ENCODE peak calls at places on chromosomes 3 and 15, in nine cellular contexts. One of them, this sample, is unnamed.

GRCh38 chr3:180871901-180872300 is 40.6 kb upstream of the FXR1 start:
- DNase-seq in GM13976: no peak
- DNase-seq in heart right ventricle: peak
- DNase-seq in GM10248: no peak
- DNase-seq in mesothelial cell of epicardium: no peak
- DNase-seq in progenitor cell of endocrine pancreas: no peak
- DNase-seq in lower lobe of right lung: no peak
- DNase-seq in left ventricle myocardium inferior: no peak
- DNase-seq in cardiac muscle cell: no peak
- DNase-seq in this sample: no peak

GRCh38 chr3:146161725-146162047 is 702 bp upstream of the PLOD2 start:
- DNase-seq in GM10248: no peak
- DNase-seq in mesothelial cell of epicardium: no peak
- DNase-seq in GM13976: no peak
- DNase-seq in progenitor cell of endocrine pancreas: no peak
- DNase-seq in cardiac muscle cell: no peak
- DNase-seq in heart right ventricle: peak
- DNase-seq in lower lobe of right lung: no peak
- DNase-seq in left ventricle myocardium inferior: peak
- DNase-seq in this sample: peak

GRCh38 chr3:14524311-14524711 is 15.8 kb downstream of the GRIP2 start:
- DNase-seq in progenitor cell of endocrine pancreas: no peak
- DNase-seq in left ventricle myocardium inferior: peak
- DNase-seq in lower lobe of right lung: peak
- DNase-seq in GM10248: no peak
- DNase-seq in cardiac muscle cell: no peak
- DNase-seq in mesothelial cell of epicardium: no peak
- DNase-seq in GM13976: no peak
- DNase-seq in heart right ventricle: peak
- DNase-seq in this sample: peak

GRCh38 chr15:83365370-83365938 is 81.0 kb upstream of the BNC1 start:
- DNase-seq in heart right ventricle: peak
- DNase-seq in left ventricle myocardium inferior: peak
- DNase-seq in progenitor cell of endocrine pancreas: no peak
- DNase-seq in lower lobe of right lung: peak
- DNase-seq in cardiac muscle cell: peak
- DNase-seq in GM10248: no peak
- DNase-seq in mesothelial cell of epicardium: peak
- DNase-seq in GM13976: no peak
- DNase-seq in this sample: peak

GRCh38 chr3:105195260-105195659 is 171.4 kb upstream of the ALCAM start:
- DNase-seq in progenitor cell of endocrine pancreas: no peak
- DNase-seq in GM13976: no peak
- DNase-seq in cardiac muscle cell: no peak
- DNase-seq in lower lobe of right lung: no peak
- DNase-seq in mesothelial cell of epicardium: no peak
- DNase-seq in left ventricle myocardium inferior: no peak
- DNase-seq in heart right ventricle: no peak
- DNase-seq in GM10248: no peak
- DNase-seq in this sample: no peak

GRCh38 chr3:142251951-142252350 is 26.6 kb upstream of the GK5 start:
- DNase-seq in heart right ventricle: no peak
- DNase-seq in left ventricle myocardium inferior: no peak
- DNase-seq in GM10248: no peak
- DNase-seq in lower lobe of right lung: no peak
- DNase-seq in progenitor cell of endocrine pancreas: no peak
- DNase-seq in mesothelial cell of epicardium: no peak
- DNase-seq in GM13976: no peak
- DNase-seq in cardiac muscle cell: no peak
- DNase-seq in this sample: no peak

GRCh38 chr3:51391075-51391565 is at the start of gene RBM15B:
- DNase-seq in heart right ventricle: peak
- DNase-seq in progenitor cell of endocrine pancreas: peak
- DNase-seq in lower lobe of right lung: peak
- DNase-seq in left ventricle myocardium inferior: peak
- DNase-seq in GM13976: peak
- DNase-seq in mesothelial cell of epicardium: peak
- DNase-seq in cardiac muscle cell: peak
- DNase-seq in GM10248: peak
- DNase-seq in this sample: peak

GRCh38 chr3:136428167-136428566 is 178.0 kb downstream of the PCCB start:
- DNase-seq in GM10248: no peak
- DNase-seq in heart right ventricle: no peak
- DNase-seq in progenitor cell of endocrine pancreas: no peak
- DNase-seq in mesothelial cell of epicardium: no peak
- DNase-seq in lower lobe of right lung: no peak
- DNase-seq in GM13976: no peak
- DNase-seq in left ventricle myocardium inferior: no peak
- DNase-seq in cardiac muscle cell: peak
- DNase-seq in this sample: no peak

GRCh38 chr15:65344214-65344908 is 33.4 kb downstream of the IGDCC3 start:
- DNase-seq in mesothelial cell of epicardium: no peak
- DNase-seq in GM10248: no peak
- DNase-seq in GM13976: no peak
- DNase-seq in progenitor cell of endocrine pancreas: no peak
- DNase-seq in cardiac muscle cell: no peak
- DNase-seq in heart right ventricle: no peak
- DNase-seq in lower lobe of right lung: no peak
- DNase-seq in left ventricle myocardium inferior: no peak
- DNase-seq in this sample: peak

GRCh38 chr15:101455291-101455916 is 34.1 kb downstream of the PCSK6 start:
- DNase-seq in mesothelial cell of epicardium: no peak
- DNase-seq in heart right ventricle: no peak
- DNase-seq in lower lobe of right lung: no peak
- DNase-seq in GM13976: no peak
- DNase-seq in cardiac muscle cell: no peak
- DNase-seq in left ventricle myocardium inferior: peak
- DNase-seq in progenitor cell of endocrine pancreas: no peak
- DNase-seq in GM10248: no peak
- DNase-seq in this sample: no peak

GRCh38 chr3:128083396-128083795 is 31.2 kb downstream of the SEC61A1 start:
- DNase-seq in lower lobe of right lung: no peak
- DNase-seq in GM10248: no peak
- DNase-seq in left ventricle myocardium inferior: no peak
- DNase-seq in GM13976: no peak
- DNase-seq in mesothelial cell of epicardium: no peak
- DNase-seq in heart right ventricle: no peak
- DNase-seq in cardiac muscle cell: peak
- DNase-seq in progenitor cell of endocrine pancreas: no peak
- DNase-seq in this sample: no peak

DNA sequence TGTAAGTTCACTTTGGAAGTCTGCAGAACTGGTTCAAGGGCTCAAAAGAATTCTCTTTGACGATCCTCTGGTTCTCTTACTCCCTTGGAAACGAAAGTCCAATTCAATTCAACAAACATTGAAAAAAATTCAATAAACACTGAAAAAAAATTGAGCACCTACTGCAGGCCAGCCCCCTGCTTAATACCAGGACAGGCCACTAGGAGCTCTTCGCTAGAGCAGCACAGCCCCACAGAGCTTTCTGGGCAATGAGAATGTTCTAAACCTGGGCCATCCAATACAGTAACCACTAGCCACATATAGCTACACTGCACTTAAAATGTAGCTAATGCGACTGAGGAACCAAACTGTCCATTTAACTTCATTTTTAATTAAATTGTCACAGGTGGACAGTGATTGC is 50.4 kb upstream of the DCLK3 start:
- DNase-seq in lower lobe of right lung: no peak
- DNase-seq in left ventricle myocardium inferior: no peak
- DNase-seq in heart right ventricle: no peak
- DNase-seq in mesothelial cell of epicardium: no peak
- DNase-seq in GM13976: no peak
- DNase-seq in GM10248: no peak
- DNase-seq in cardiac muscle cell: no peak
- DNase-seq in progenitor cell of endocrine pancreas: no peak
- DNase-seq in this sample: no peak
- TF ChIP-seq CTCF in lower lobe of right lung: no peak
- TF ChIP-seq CTCF in left ventricle myocardium inferior: no peak
- TF ChIP-seq CTCF in heart right ventricle: no peak
- TF ChIP-seq CTCF in mesothelial cell of epicardium: no peak
- TF ChIP-seq CTCF in GM13976: no peak
- TF ChIP-seq CTCF in GM10248: no peak
- TF ChIP-seq CTCF in cardiac muscle cell: peak
- TF ChIP-seq CTCF in progenitor cell of endocrine pancreas: peak
- TF ChIP-seq CTCF in this sample: peak

DNA sequence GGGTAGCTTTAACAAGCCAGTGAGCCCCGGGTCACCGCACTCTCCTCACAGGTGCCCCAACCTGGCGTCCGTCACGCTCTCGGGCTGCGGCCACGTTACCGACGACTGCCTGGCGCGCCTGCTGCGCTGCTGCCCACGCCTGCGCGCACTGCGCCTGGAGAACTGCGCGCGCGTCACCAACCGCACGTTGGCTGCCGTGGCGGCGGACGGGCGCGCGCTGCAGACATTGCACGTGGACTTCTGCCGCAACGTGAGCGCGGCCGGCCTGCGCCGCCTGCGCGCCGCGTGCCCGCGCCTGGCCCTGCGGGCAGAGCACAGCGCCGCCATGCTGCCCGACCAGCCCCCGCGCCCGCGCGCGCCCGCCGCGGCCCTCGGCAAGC is 3.4 kb downstream of the FBXL22 start:
- DNase-seq in progenitor cell of endocrine pancreas: peak
- DNase-seq in cardiac muscle cell: peak
- DNase-seq in heart right ventricle: peak
- DNase-seq in GM13976: peak
- DNase-seq in GM10248: peak
- DNase-seq in lower lobe of right lung: peak
- DNase-seq in mesothelial cell of epicardium: peak
- DNase-seq in left ventricle myocardium inferior: peak
- DNase-seq in this sample: peak
- TF ChIP-seq CTCF in progenitor cell of endocrine pancreas: no peak
- TF ChIP-seq CTCF in cardiac muscle cell: no peak
- TF ChIP-seq CTCF in heart right ventricle: no peak
- TF ChIP-seq CTCF in GM13976: peak
- TF ChIP-seq CTCF in GM10248: peak
- TF ChIP-seq CTCF in lower lobe of right lung: no peak
- TF ChIP-seq CTCF in mesothelial cell of epicardium: no peak
- TF ChIP-seq CTCF in left ventricle myocardium inferior: peak
- TF ChIP-seq CTCF in this sample: no peak

GRCh38 chr3:46408853-46409252 is 1.8 kb downstream of the CCRL2 start:
- DNase-seq in heart right ventricle: no peak
- DNase-seq in cardiac muscle cell: no peak
- DNase-seq in progenitor cell of endocrine pancreas: no peak
- DNase-seq in GM13976: peak
- DNase-seq in mesothelial cell of epicardium: no peak
- DNase-seq in left ventricle myocardium inferior: no peak
- DNase-seq in GM10248: no peak
- DNase-seq in lower lobe of right lung: no peak
- DNase-seq in this sample: no peak

GRCh38 chr3:46412786-46413298 is 5.8 kb downstream of the CCRL2 start:
- DNase-seq in heart right ventricle: no peak
- DNase-seq in GM10248: no peak
- DNase-seq in lower lobe of right lung: no peak
- DNase-seq in progenitor cell of endocrine pancreas: no peak
- DNase-seq in left ventricle myocardium inferior: no peak
- DNase-seq in cardiac muscle cell: no peak
- DNase-seq in mesothelial cell of epicardium: no peak
- DNase-seq in GM13976: no peak
- DNase-seq in this sample: no peak

GRCh38 chr3:46409735-46410489 is 2.9 kb downstream of the CCRL2 start:
- DNase-seq in heart right ventricle: no peak
- DNase-seq in cardiac muscle cell: no peak
- DNase-seq in left ventricle myocardium inferior: no peak
- DNase-seq in progenitor cell of endocrine pancreas: no peak
- DNase-seq in GM10248: no peak
- DNase-seq in lower lobe of right lung: no peak
- DNase-seq in mesothelial cell of epicardium: no peak
- DNase-seq in GM13976: no peak
- DNase-seq in this sample: no peak

GRCh38 chr3:46410669-46411068 is 3.6 kb downstream of the CCRL2 start:
- DNase-seq in cardiac muscle cell: no peak
- DNase-seq in heart right ventricle: no peak
- DNase-seq in left ventricle myocardium inferior: no peak
- DNase-seq in progenitor cell of endocrine pancreas: no peak
- DNase-seq in GM13976: no peak
- DNase-seq in lower lobe of right lung: no peak
- DNase-seq in GM10248: no peak
- DNase-seq in mesothelial cell of epicardium: no peak
- DNase-seq in this sample: no peak

GRCh38 chr3:46411271-46411670 is 4.2 kb downstream of the CCRL2 start:
- DNase-seq in heart right ventricle: no peak
- DNase-seq in lower lobe of right lung: no peak
- DNase-seq in left ventricle myocardium inferior: no peak
- DNase-seq in progenitor cell of endocrine pancreas: no peak
- DNase-seq in cardiac muscle cell: no peak
- DNase-seq in mesothelial cell of epicardium: no peak
- DNase-seq in GM10248: no peak
- DNase-seq in GM13976: no peak
- DNase-seq in this sample: no peak
- TF ChIP-seq CTCF in heart right ventricle: no peak
- TF ChIP-seq CTCF in lower lobe of right lung: no peak
- TF ChIP-seq CTCF in left ventricle myocardium inferior: no peak
- TF ChIP-seq CTCF in progenitor cell of endocrine pancreas: peak
- TF ChIP-seq CTCF in cardiac muscle cell: no peak
- TF ChIP-seq CTCF in mesothelial cell of epicardium: no peak
- TF ChIP-seq CTCF in GM10248: no peak
- TF ChIP-seq CTCF in GM13976: no peak
- TF ChIP-seq CTCF in this sample: no peak

GRCh38 chr15:71259866-71260265 is 144.6 kb downstream of the THSD4 start:
- DNase-seq in GM13976: no peak
- DNase-seq in mesothelial cell of epicardium: no peak
- DNase-seq in lower lobe of right lung: no peak
- DNase-seq in cardiac muscle cell: no peak
- DNase-seq in progenitor cell of endocrine pancreas: no peak
- DNase-seq in left ventricle myocardium inferior: no peak
- DNase-seq in heart right ventricle: no peak
- DNase-seq in GM10248: no peak
- DNase-seq in this sample: no peak

GRCh38 chr15:71254503-71254902 is 139.2 kb downstream of the THSD4 start:
- DNase-seq in left ventricle myocardium inferior: no peak
- DNase-seq in progenitor cell of endocrine pancreas: no peak
- DNase-seq in heart right ventricle: no peak
- DNase-seq in mesothelial cell of epicardium: no peak
- DNase-seq in GM13976: no peak
- DNase-seq in cardiac muscle cell: no peak
- DNase-seq in GM10248: no peak
- DNase-seq in lower lobe of right lung: no peak
- DNase-seq in this sample: no peak

GRCh38 chr15:71252036-71252898 is 137.0 kb downstream of the THSD4 start:
- DNase-seq in left ventricle myocardium inferior: no peak
- DNase-seq in mesothelial cell of epicardium: no peak
- DNase-seq in GM13976: no peak
- DNase-seq in heart right ventricle: no peak
- DNase-seq in GM10248: no peak
- DNase-seq in progenitor cell of endocrine pancreas: no peak
- DNase-seq in lower lobe of right lung: no peak
- DNase-seq in cardiac muscle cell: no peak
- DNase-seq in this sample: no peak

GRCh38 chr15:71261418-71261817 is 146.1 kb downstream of the THSD4 start:
- DNase-seq in progenitor cell of endocrine pancreas: no peak
- DNase-seq in cardiac muscle cell: no peak
- DNase-seq in GM13976: no peak
- DNase-seq in lower lobe of right lung: no peak
- DNase-seq in GM10248: no peak
- DNase-seq in left ventricle myocardium inferior: no peak
- DNase-seq in mesothelial cell of epicardium: no peak
- DNase-seq in heart right ventricle: no peak
- DNase-seq in this sample: no peak

DNA sequence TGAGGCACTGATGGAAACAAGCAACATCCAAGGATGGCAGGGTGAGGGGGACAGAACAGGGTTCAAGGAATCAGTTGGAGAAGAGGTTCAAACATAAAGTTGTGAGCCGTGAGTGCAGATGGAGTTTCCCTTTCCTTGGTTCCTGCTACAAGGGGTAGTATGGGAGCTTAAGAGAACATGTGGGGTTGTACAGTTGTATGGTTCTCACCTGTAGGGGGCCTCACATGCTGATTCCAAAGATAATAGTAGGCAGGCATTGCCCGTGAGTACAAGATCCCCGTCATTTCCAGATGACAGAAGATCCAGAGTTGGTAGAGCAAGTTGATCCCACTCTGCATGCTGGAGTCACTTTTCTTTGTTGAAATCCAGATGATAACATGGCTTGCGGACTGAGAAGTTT is 141.7 kb downstream of the THSD4 start:
- DNase-seq in GM13976: no peak
- DNase-seq in progenitor cell of endocrine pancreas: no peak
- DNase-seq in lower lobe of right lung: no peak
- DNase-seq in heart right ventricle: no peak
- DNase-seq in GM10248: no peak
- DNase-seq in mesothelial cell of epicardium: no peak
- DNase-seq in cardiac muscle cell: no peak
- DNase-seq in left ventricle myocardium inferior: no peak
- DNase-seq in this sample: no peak
- TF ChIP-seq CTCF in GM13976: no peak
- TF ChIP-seq CTCF in progenitor cell of endocrine pancreas: no peak
- TF ChIP-seq CTCF in lower lobe of right lung: no peak
- TF ChIP-seq CTCF in heart right ventricle: no peak
- TF ChIP-seq CTCF in GM10248: no peak
- TF ChIP-seq CTCF in mesothelial cell of epicardium: no peak
- TF ChIP-seq CTCF in cardiac muscle cell: no peak
- TF ChIP-seq CTCF in left ventricle myocardium inferior: no peak
- TF ChIP-seq CTCF in this sample: no peak